ENCODE peak calls at places on chromosome 16, in eight cellular contexts. K, A, J, I, B, D, N and P are unnamed samples.

GRCh38 chr16:87226926-87227650 is 90.1 kb downstream of the C16orf95 start:
- DNase-seq in I (no peak), K (no peak), A (peak; percentile 48), N (no peak), D (peak; percentile 86), B (no peak), J (no peak), P (no peak)

GRCh38 chr16:73565263-73565662 is 517.3 kb upstream of the ZFHX3 start:
- DNase-seq in I (no peak), K (no peak), A (no peak), N (no peak), D (no peak), B (no peak), J (no peak), P (no peak)

GRCh38 chr16:83840060-83840617 is 32.4 kb downstream of the HSBP1 start:
- DNase-seq in D (no peak), N (no peak), J (no peak), A (no peak), K (no peak), B (no peak), I (no peak), P (no peak)

GRCh38 chr16:67987460-67988160 is 7.3 kb upstream of the DPEP3 start:
- DNase-seq in B (no peak), I (no peak), D (no peak), A (peak; percentile 59), J (no peak), N (no peak), K (no peak), P (no peak)

GRCh38 chr16:10846213-10846998 is 27.8 kb upstream of the TVP23A start:
- DNase-seq in J (no peak), D (no peak), K (no peak), B (no peak), I (no peak), N (no peak), A (no peak), P (no peak)

GRCh38 chr16:12330541-12330940 is 354.0 kb downstream of the SNX29 start:
- DNase-seq in N (no peak), A (no peak), B (no peak), D (no peak), I (no peak), J (no peak), K (no peak), P (no peak)

GRCh38 chr16:31664683-31665482 is 137.2 kb downstream of the AHSP start:
- DNase-seq in A (no peak), I (no peak), K (no peak), J (no peak), B (no peak), D (no peak), N (no peak), P (no peak)

GRCh38 chr16:30715777-30716445 is 16.9 kb downstream of the SRCAP start:
- DNase-seq in N (no peak), I (no peak), B (peak; percentile 37), D (peak; percentile 57), J (no peak), A (no peak), K (no peak), P (no peak)

GRCh38 chr16:87248704-87249103 is 68.5 kb downstream of the C16orf95 start:
- DNase-seq in D (no peak), A (no peak), B (no peak), K (no peak), N (no peak), I (no peak), J (no peak), P (no peak)

GRCh38 chr16:66275795-66276428 is 90.6 kb upstream of the CDH5 start:
- DNase-seq in N (no peak), I (peak; percentile 50), J (peak; percentile 45), D (peak; percentile 87), K (no peak), B (no peak), A (no peak), P (peak; percentile 58)

GRCh38 chr16:69321080-69321479 is 9.3 kb downstream of the PDF start:
- DNase-seq in B (no peak), I (no peak), K (no peak), A (no peak), J (no peak), D (no peak), N (no peak), P (no peak)

GRCh38 chr16:76639685-76640289 is 362.6 kb downstream of the CNTNAP4 start:
- DNase-seq in A (no peak), D (peak; percentile 44), N (no peak), K (no peak), J (no peak), I (peak; percentile 19), B (no peak), P (no peak)

GRCh38 chr16:48462146-48462740 is 77.0 kb upstream of the SIAH1 start:
- DNase-seq in D (peak; percentile 42), J (no peak), K (no peak), I (no peak), B (no peak), A (no peak), N (no peak), P (no peak)

GRCh38 chr16:30185141-30185682 is 1.8 kb downstream of the CORO1A start:
- DNase-seq in N (no peak), I (no peak), J (no peak), K (no peak), A (peak; percentile 14), D (no peak), B (peak; percentile 77), P (no peak)

GRCh38 chr16:89956511-89957213 is 8.1 kb downstream of the DEF8 start:
- DNase-seq in J (no peak), K (no peak), I (no peak), B (no peak), N (no peak), A (no peak), D (no peak), P (no peak)

GRCh38 chr16:9275386-9275785 is 183.9 kb downstream of the HAPSTR1 start:
- DNase-seq in B (no peak), D (no peak), I (no peak), J (no peak), A (no peak), N (no peak), K (no peak), P (no peak)

GRCh38 chr16:87371261-87371866 is 12.2 kb downstream of the FBXO31 start:
- DNase-seq in K (no peak), J (no peak), N (no peak), A (no peak), I (no peak), B (no peak), D (no peak), P (no peak)

GRCh38 chr16:78307824-78308528 is 208.5 kb downstream of the WWOX start:
- DNase-seq in B (no peak), K (no peak), I (no peak), J (no peak), N (no peak), A (no peak), D (no peak), P (no peak)

GRCh38 chr16:50769-51591 is 2.4 kb downstream of the POLR3K start:
- DNase-seq in K (no peak), A (no peak), D (no peak), J (no peak), N (no peak), I (no peak), B (peak; percentile 5), P (no peak)
- H3K4me3 ChIP-seq in K (no peak overlapping the region), A (no peak overlapping the region), D (no peak overlapping the region), J (no peak overlapping the region), N (no peak overlapping the region), I (no peak overlapping the region), B (no peak overlapping the region), P (no peak overlapping the region)

DNA sequence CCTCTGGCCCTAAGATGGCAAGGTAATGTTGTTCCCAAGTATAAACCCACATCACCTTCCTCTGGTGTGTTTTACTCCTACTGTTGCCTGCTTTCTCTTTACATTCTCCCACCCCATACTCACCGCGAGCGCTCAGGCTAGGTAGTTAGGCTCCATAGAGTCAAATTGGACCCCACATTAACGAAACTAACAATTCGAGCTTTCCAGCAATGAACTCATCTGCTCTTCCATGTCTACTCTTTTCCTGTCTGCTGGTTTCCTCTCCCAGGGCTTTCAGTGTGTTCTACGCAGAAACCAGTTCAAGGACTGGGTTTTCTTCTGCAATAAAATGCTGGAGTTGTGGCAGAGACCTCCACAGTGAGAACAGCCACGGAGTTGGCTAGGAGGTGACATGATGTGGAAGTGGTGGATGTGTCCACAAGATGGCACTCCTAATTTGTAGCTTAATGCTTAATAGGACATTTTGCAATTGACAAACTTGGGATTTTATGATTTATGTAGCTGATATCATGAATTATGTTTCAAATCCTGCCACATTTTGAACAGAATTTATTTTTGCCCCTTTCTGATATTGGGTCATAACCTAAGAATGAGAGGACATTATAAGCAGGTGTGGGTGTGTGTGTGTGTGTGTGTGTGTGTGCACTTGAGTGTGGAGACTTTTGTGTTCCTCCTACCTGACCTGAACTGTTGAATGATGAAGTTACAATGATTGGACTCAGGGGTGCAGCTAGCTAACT is 2.2 kb upstream of the UQCRC2 start:
- DNase-seq in K (no peak), J (no peak), D (peak; percentile 50), N (no peak), I (no peak), A (no peak), B (no peak), P (no peak)
- TF ChIP-seq CTCF in K (peak; percentile 14), J (peak; percentile 18), D (peak; percentile 44), N (peak; percentile 19), I (peak; percentile 38), A (peak; percentile 52), B (peak; percentile 27), P (no peak)

DNA sequence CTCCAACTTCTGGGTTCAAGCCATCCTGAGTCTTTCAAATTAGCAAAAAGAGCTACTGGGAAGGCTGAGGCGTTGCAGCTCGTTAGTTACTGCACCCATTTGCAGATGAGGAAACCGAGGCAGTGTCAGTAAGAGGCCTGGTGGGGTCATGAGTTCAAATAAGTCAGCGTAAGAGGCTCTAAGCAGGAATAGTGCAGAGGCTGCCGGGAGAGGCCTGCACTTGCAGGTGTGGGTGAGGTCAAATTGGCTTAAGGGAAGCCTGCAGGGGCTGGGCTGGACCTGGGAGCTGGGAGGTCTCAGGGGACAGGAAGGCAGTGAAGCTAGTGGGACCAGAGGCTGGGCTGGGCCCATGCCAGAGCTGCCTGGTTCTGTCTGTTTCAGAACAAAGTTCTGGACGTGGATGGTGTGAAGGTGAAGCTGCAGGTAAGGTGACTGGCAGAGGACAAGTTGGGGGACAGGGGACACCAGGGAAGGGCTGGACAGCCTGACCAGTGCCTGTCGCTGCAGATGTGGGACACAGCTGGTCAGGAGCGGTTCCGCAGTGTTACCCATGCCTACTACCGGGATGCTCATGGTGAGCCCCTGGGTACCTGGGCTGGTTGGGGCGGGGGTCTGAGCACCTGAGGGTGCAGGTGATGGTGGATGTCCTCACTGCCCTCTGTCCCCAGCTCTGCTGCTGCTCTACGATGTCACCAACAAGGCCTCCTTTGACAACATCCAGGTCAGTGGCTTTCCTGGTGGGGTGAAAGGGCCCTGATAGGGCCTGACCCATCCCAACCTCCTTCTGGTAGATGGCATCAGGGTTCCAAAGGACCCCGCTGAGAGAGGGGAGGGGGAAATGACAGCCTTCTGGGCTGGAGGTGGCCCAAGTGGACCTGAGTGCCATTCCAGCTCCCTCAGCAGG is 3.0 kb downstream of the RAB26 start:
- DNase-seq in K (no peak), A (no peak), D (no peak), N (no peak), B (peak; percentile 66), J (no peak), I (no peak), P (no peak)
- H3K27ac ChIP-seq in K (no peak overlapping the region), A (peak overlapping the region; percentile 90), D (no peak overlapping the region), N (no peak overlapping the region), B (no peak overlapping the region), J (peak overlapping the region; percentile 65), I (no peak overlapping the region), P (no peak overlapping the region)

DNA sequence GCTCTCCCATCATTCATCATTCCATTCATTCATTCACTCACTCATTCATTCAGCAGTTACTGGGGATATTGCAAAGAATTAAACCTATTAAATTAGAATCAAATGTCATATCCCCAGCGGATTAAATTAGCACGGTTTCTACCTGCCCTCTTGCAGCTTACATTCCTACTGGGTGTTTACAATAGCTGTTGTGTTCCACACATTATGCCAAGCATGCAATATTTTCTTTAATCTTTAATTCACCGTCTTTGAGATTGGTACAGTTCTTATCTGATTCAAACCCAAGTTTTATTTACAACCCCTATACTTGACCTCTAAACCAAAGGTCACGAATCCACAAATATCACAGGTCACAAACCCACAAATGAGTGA is 727 bp upstream of the USP31 start:
- DNase-seq in J (no peak), K (no peak), D (no peak), N (no peak), I (no peak), B (no peak), A (no peak), P (no peak)
- H3K4me3 ChIP-seq in J (peak overlapping the region; percentile 88), K (peak overlapping the region; percentile 21), D (peak overlapping the region; percentile 58), N (peak overlapping the region; percentile 77), I (peak overlapping the region; percentile 73), B (peak overlapping the region; percentile 87), A (peak overlapping the region; percentile 84), P (peak overlapping the region; percentile 69)